ENCODE peak calls at places on chromosomes 6 and 20, in six cellular contexts. A is mammary epithelial cell, H is ovary, V is small intestine, X is AG04450, K is SK-N-SH. Z is an unnamed sample. For H3K27me3, the result is how much of the 10 kb centered on the place peaks cover.

GRCh38 chr20:18421608-18422007 is 45.2 kb downstream of the DZANK1 start:
- DNase-seq in A (no peak), H (no peak), V (no peak), X (no peak), K (no peak), Z (no peak)

GRCh38 chr6:57303931-57304681 is 13.3 kb upstream of the PRIM2 start:
- DNase-seq in A (no peak), H (no peak), V (no peak), X (no peak), K (peak), Z (no peak)

GRCh38 chr6:81562169-81562568 is 190.3 kb downstream of the TENT5A start:
- DNase-seq in A (no peak), H (no peak), V (peak), X (peak), K (no peak), Z (no peak)

GRCh38 chr6:23526519-23526918 is 599.5 kb upstream of the NRSN1 start:
- DNase-seq in A (no peak), H (no peak), V (no peak), X (no peak), K (no peak), Z (no peak)

GRCh38 chr6:53263915-53264314 is 84.8 kb downstream of the ELOVL5 start:
- DNase-seq in A (no peak), H (no peak), V (no peak), X (peak), K (peak), Z (no peak)

GRCh38 chr20:56909918-56910714 is 281.0 kb downstream of the TFAP2C start:
- DNase-seq in A (no peak), H (no peak), V (no peak), X (no peak), K (no peak), Z (no peak)

GRCh38 chr6:106658469-106658868 is 29.1 kb downstream of the QRSL1 start:
- DNase-seq in A (peak), H (no peak), V (no peak), X (no peak), K (no peak), Z (no peak)

GRCh38 chr6:24936641-24937317 is 1.0 kb upstream of the RIPOR2 start:
- DNase-seq in A (peak), H (no peak), V (no peak), X (no peak), K (no peak), Z (no peak)

GRCh38 chr20:14830466-14830865 is 493.1 kb upstream of the FLRT3 start:
- DNase-seq in A (no peak), H (no peak), V (no peak), X (no peak), K (no peak), Z (no peak)

GRCh38 chr6:36343109-36343508 is 6.4 kb upstream of the BNIP5 start:
- DNase-seq in A (no peak), H (no peak), V (no peak), X (no peak), K (no peak), Z (no peak)

GRCh38 chr6:124670801-124671200 is 291.4 kb upstream of the RNF217 start:
- DNase-seq in A (no peak), H (no peak), V (no peak), X (no peak), K (no peak), Z (no peak)

GRCh38 chr6:16316741-16317251 is 78.4 kb downstream of the GMPR start:
- DNase-seq in A (peak), H (no peak), V (peak), X (no peak), K (peak), Z (no peak)

GRCh38 chr6:14903176-14904088 is 342.4 kb upstream of the JARID2 start:
- DNase-seq in A (peak), H (no peak), V (peak), X (no peak), K (no peak), Z (no peak)

GRCh38 chr6:105757512-105758200 is 328.5 kb upstream of the PRDM1 start:
- DNase-seq in A (peak), H (no peak), V (no peak), X (no peak), K (no peak), Z (no peak)

GRCh38 chr6:161048636-161049035 is 57.1 kb downstream of the MAP3K4 start:
- DNase-seq in A (no peak), H (no peak), V (no peak), X (peak), K (peak), Z (no peak)

GRCh38 chr20:23078994-23079364 is 7.1 kb downstream of the CD93 start:
- DNase-seq in A (no peak), H (no peak), V (no peak), X (no peak), K (no peak), Z (no peak)

GRCh38 chr20:38863024-38863851 is 57.7 kb downstream of the PPP1R16B start:
- DNase-seq in A (no peak), H (no peak), V (peak), X (no peak), K (no peak), Z (no peak)

GRCh38 chr6:131368077-131368911 is 204.7 kb upstream of the ARG1 start:
- DNase-seq in A (no peak), H (no peak), V (peak), X (no peak), K (no peak), Z (peak)

GRCh38 chr20:52422574-52423463 is 231.2 kb upstream of the ZFP64 start:
- DNase-seq in A (no peak), H (no peak), V (no peak), X (no peak), K (no peak), Z (no peak)

GRCh38 chr20:50855498-50856474 is 60.9 kb downstream of the BCAS4 start:
- DNase-seq in A (peak), H (no peak), V (peak), X (no peak), K (peak), Z (no peak)

GRCh38 chr20:64144144-64144912 is 19.9 kb upstream of the MYT1 start:
- DNase-seq in A (no peak), H (no peak), V (no peak), X (no peak), K (no peak), Z (no peak)

GRCh38 chr20:64143018-64143801 is 21.0 kb upstream of the MYT1 start:
- DNase-seq in A (no peak), H (no peak), V (no peak), X (no peak), K (peak), Z (no peak)

GRCh38 chr20:64140956-64141355 is 23.3 kb upstream of the MYT1 start:
- DNase-seq in A (no peak), H (no peak), V (no peak), X (no peak), K (peak), Z (no peak)

GRCh38 chr20:64140421-64140820 is 23.8 kb upstream of the MYT1 start:
- DNase-seq in A (no peak), H (no peak), V (no peak), X (no peak), K (peak), Z (no peak)

GRCh38 chr20:64142546-64142945 is 21.7 kb upstream of the MYT1 start:
- DNase-seq in A (no peak), H (no peak), V (no peak), X (no peak), K (peak), Z (no peak)
- H3K27me3 ChIP-seq in A (under half), H (under half), V (under half), X (under half), K (under half), Z (under half)

GRCh38 chr20:63482021-63482587 is 9.6 kb upstream of the KCNQ2 start:
- DNase-seq in A (no peak), H (no peak), V (no peak), X (no peak), K (peak), Z (no peak)
- H3K27me3 ChIP-seq in A (under half), H (under half), V (under half), X (under half), K (under half), Z (under half)

DNA sequence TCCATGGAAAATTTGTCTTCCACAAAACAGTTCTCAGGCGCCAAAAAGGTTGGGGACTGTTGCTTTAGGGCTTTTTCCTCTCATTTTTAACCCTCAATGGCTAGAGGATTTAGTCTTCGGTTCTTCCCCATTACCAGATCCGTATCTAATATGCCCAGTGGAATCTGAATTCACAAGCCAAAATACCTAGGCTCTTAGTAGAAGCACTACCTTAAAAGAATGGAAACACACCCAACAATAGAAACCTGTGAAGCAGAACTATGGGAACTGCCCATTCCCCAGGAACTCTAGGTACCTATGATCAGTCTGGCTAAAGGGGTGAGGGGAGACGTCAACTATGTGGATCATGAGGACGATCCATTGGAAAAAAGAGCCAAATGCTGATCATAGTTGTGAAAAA is 3.1 kb downstream of the TREML4 start:
- DNase-seq in A (no peak), H (no peak), V (no peak), X (no peak), K (no peak), Z (no peak)
- H3K27me3 ChIP-seq in A (under half), H (under half), V (under half), X (under half), K (under half), Z (under half)

GRCh38 chr6:34146021-34146782 is at the start of gene GRM4:
- DNase-seq in A (no peak), H (no peak), V (no peak), X (no peak), K (no peak), Z (no peak)

GRCh38 chr6:34145161-34146020 is 496 bp downstream of the GRM4 start:
- DNase-seq in A (peak), H (no peak), V (peak), X (no peak), K (peak), Z (no peak)

GRCh38 chr6:34147906-34148701 is 2.2 kb upstream of the GRM4 start:
- DNase-seq in A (no peak), H (no peak), V (no peak), X (no peak), K (no peak), Z (no peak)

GRCh38 chr6:34148864-34149810 is 3.2 kb upstream of the GRM4 start:
- DNase-seq in A (no peak), H (no peak), V (no peak), X (no peak), K (peak), Z (no peak)

GRCh38 chr6:34146801-34147592 is 1.1 kb upstream of the GRM4 start:
- DNase-seq in A (peak), H (no peak), V (no peak), X (no peak), K (no peak), Z (no peak)
- H3K27me3 ChIP-seq in A (under half), H (under half), V (under half), X (half or more), K (half or more), Z (under half)

GRCh38 chr6:138662474-138662873 is 111.1 kb upstream of the CCDC28A start:
- DNase-seq in A (peak), H (no peak), V (no peak), X (no peak), K (no peak), Z (no peak)

GRCh38 chr6:138664740-138665139 is 108.8 kb upstream of the CCDC28A start:
- DNase-seq in A (no peak), H (no peak), V (no peak), X (no peak), K (no peak), Z (no peak)

GRCh38 chr6:138667408-138667807 is 106.2 kb upstream of the CCDC28A start:
- DNase-seq in A (no peak), H (no peak), V (no peak), X (no peak), K (no peak), Z (no peak)

GRCh38 chr6:138666636-138667035 is 106.9 kb upstream of the CCDC28A start:
- DNase-seq in A (no peak), H (no peak), V (no peak), X (no peak), K (no peak), Z (no peak)

GRCh38 chr6:138663892-138664291 is 109.7 kb upstream of the CCDC28A start:
- DNase-seq in A (no peak), H (no peak), V (no peak), X (no peak), K (no peak), Z (no peak)
- H3K27me3 ChIP-seq in A (under half), H (under half), V (under half), X (under half), K (under half), Z (under half)

GRCh38 chr20:19460386-19460785 is 247.9 kb downstream of the SLC24A3 start:
- DNase-seq in A (no peak), H (no peak), V (no peak), X (no peak), K (no peak), Z (no peak)

GRCh38 chr20:19462491-19462890 is 250.0 kb downstream of the SLC24A3 start:
- DNase-seq in A (no peak), H (no peak), V (no peak), X (no peak), K (no peak), Z (no peak)

GRCh38 chr20:19466204-19466928 is 253.9 kb downstream of the SLC24A3 start:
- DNase-seq in A (no peak), H (no peak), V (no peak), X (no peak), K (no peak), Z (no peak)

GRCh38 chr20:19463597-19463996 is 251.2 kb downstream of the SLC24A3 start:
- DNase-seq in A (no peak), H (no peak), V (no peak), X (no peak), K (no peak), Z (no peak)
- H3K27me3 ChIP-seq in A (under half), H (under half), V (under half), X (under half), K (under half), Z (under half)

GRCh38 chr20:36304786-36305495 is 1.2 kb upstream of the DLGAP4 start:
- DNase-seq in A (no peak), H (no peak), V (no peak), X (no peak), K (no peak), Z (no peak)
- H3K27me3 ChIP-seq in A (under half), H (under half), V (under half), X (half or more), K (half or more), Z (under half)

DNA sequence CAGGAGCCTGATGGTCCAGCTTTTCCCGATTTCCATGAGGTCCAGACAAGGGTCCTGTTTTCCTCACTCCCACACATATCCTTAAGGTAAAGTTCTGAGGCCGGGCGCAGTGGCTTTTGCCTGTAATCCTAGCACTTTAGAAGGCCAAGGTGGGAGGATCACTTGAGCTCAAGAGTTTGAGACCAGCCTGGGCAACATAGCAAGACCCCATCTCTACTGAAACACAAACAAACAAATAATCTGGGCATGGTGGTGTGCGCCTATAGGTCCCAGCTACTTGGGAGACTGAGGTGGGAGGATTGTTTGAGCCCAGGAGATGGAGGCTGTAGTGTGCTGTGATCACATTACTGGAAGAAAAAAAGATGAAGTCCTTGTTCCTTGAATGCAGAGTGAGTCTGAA is 53.2 kb upstream of the IYD start:
- DNase-seq in A (no peak), H (no peak), V (no peak), X (no peak), K (no peak), Z (no peak)
- H3K27me3 ChIP-seq in A (under half), H (under half), V (under half), X (under half), K (under half), Z (under half)

DNA sequence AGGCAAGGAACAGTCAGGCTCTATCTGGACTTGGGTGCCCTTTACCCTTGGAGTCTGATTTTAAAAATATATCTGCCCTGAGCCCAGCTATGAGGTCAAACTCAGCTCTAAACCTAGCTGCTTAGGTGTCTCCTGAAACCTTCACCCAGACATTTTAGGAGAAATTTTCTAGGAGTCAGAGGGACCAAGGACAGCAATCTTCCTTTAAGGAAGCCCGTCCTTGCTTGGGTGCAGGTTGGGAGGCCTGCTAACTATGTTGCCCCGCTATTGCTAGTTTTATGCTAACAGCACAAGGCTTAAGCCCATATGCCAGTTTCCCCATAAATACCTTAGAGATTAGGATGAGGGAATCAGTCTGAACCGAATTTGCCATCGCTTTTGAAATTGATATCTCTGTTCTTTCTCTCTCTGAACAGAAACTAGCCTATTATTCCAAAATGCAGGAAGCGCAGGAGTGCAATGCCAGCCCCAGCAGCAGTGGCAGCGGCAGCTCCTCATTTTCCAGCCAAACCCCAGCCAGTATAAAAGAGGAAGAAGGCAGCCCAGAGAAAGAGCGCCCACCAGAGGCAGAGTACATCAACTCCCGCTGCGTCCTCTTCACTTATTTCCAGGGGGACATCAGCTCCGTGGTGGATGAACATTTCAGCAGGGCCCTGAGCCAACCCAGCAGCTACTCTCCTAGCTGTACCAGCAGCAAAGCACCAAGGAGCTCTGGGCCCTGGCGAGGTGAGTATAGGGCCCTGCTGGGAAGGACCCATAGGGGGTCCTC is 2.6 kb downstream of the VGLL2 start:
- DNase-seq in A (no peak), H (no peak), V (no peak), X (no peak), K (no peak), Z (no peak)
- H3K27me3 ChIP-seq in A (half or more), H (under half), V (under half), X (half or more), K (half or more), Z (under half)

Z was measured in lung.